ENCODE peak calls at places on chromosome 14, in five cellular contexts. L is transverse colon, D is left ventricle myocardium inferior, N is keratinocyte, R is stomach. M is an unnamed sample.

GRCh38 chr14:74616507-74616906 is 4.5 kb upstream of the LTBP2 start:
- DNase-seq in L (no peak), N (peak; percentile 60), R (no peak), D (no peak), M (no peak)

GRCh38 chr14:59046746-59047145 is 141.7 kb upstream of the DAAM1 start:
- DNase-seq in N (no peak), R (no peak), L (no peak), D (no peak), M (no peak)

GRCh38 chr14:89479802-89480201 is 62.8 kb upstream of the FOXN3 start:
- DNase-seq in N (peak; percentile 48), L (no peak), D (no peak), R (no peak), M (no peak)

GRCh38 chr14:101087614-101088394 is 184.3 kb upstream of the RTL1 start:
- DNase-seq in N (no peak), D (no peak), R (peak; percentile 7), L (peak; percentile 3), M (no peak)

GRCh38 chr14:68525516-68525915 is 267.4 kb downstream of the ZFP36L1 start:
- DNase-seq in L (no peak), D (no peak), N (no peak), R (no peak), M (no peak)

GRCh38 chr14:72855913-72856312 is 38.0 kb downstream of the DPF3 start:
- DNase-seq in R (no peak), D (no peak), L (peak; percentile 55), N (no peak), M (no peak)

GRCh38 chr14:77520626-77521025 is 22.0 kb upstream of the ISM2 start:
- DNase-seq in L (no peak), R (no peak), D (no peak), N (no peak), M (no peak)

GRCh38 chr14:20427231-20428009 is 8.5 kb downstream of the KLHL33 start:
- DNase-seq in N (no peak), L (no peak), D (no peak), R (no peak), M (no peak)

GRCh38 chr14:42222924-42223471 is 616.3 kb downstream of the LRFN5 start:
- DNase-seq in D (no peak), L (peak; percentile 8), R (no peak), N (no peak), M (peak; percentile 9)

GRCh38 chr14:38419579-38419978 is 163.7 kb upstream of the CLEC14A start:
- DNase-seq in D (no peak), L (no peak), N (no peak), R (no peak), M (no peak)

GRCh38 chr14:32329146-32329545 is at the start of gene AKAP6:
- DNase-seq in N (no peak), R (no peak), D (no peak), L (no peak), M (no peak)

GRCh38 chr14:77859934-77860570 is 60.1 kb downstream of the ADCK1 start:
- DNase-seq in R (peak; percentile 40), L (no peak), D (no peak), N (no peak), M (no peak)

GRCh38 chr14:29311983-29312382 is 545.4 kb downstream of the FOXG1 start:
- DNase-seq in D (no peak), R (no peak), N (no peak), L (no peak), M (no peak)

GRCh38 chr14:99394602-99395001 is 86.1 kb downstream of the SETD3 start:
- DNase-seq in D (no peak), N (no peak), R (no peak), L (no peak), M (no peak)

GRCh38 chr14:63642229-63642611 is 549 bp upstream of the WDR89 start:
- DNase-seq in R (peak; percentile 80), L (peak; percentile 84), N (peak; percentile 78), D (peak; percentile 62), M (peak; percentile 92)

GRCh38 chr14:50830044-50830931 is 674 bp downstream of the NIN start:
- DNase-seq in R (peak; percentile 51), L (peak; percentile 52), D (peak; percentile 54), N (no peak), M (peak; percentile 60)

GRCh38 chr14:68723808-68724268 is 69.0 kb downstream of the ZFP36L1 start:
- DNase-seq in R (no peak), N (no peak), D (no peak), L (no peak), M (no peak)

GRCh38 chr14:93980464-93981201 is 4.3 kb upstream of the ASB2 start:
- DNase-seq in D (peak; percentile 85), L (peak; percentile 60), N (no peak), R (no peak), M (peak; percentile 81)

GRCh38 chr14:105067140-105067968 is 2.1 kb upstream of the GPR132 start:
- DNase-seq in L (no peak), D (no peak), N (no peak), R (no peak), M (no peak)

GRCh38 chr14:40656301-40656700 is 950.4 kb upstream of the LRFN5 start:
- DNase-seq in L (no peak), N (no peak), R (no peak), D (no peak), M (no peak)

GRCh38 chr14:101080922-101081593 is 177.5 kb upstream of the RTL1 start:
- DNase-seq in N (no peak), L (no peak), D (no peak), R (no peak), M (no peak)

GRCh38 chr14:103127356-103127755 is 4.1 kb downstream of the TNFAIP2 start:
- DNase-seq in D (peak; percentile 13), R (no peak), N (no peak), L (no peak), M (no peak)

GRCh38 chr14:50533806-50534205 is 1.4 kb upstream of the MAP4K5 start:
- DNase-seq in N (no peak), R (no peak), L (no peak), D (no peak), M (no peak)

GRCh38 chr14:100384819-100385813 is 62.0 kb downstream of the SLC25A47 start:
- DNase-seq in R (no peak), L (no peak), D (no peak), N (no peak), M (no peak)

GRCh38 chr14:93114068-93114710 is 1.5 kb downstream of the ITPK1 start:
- DNase-seq in L (no peak), D (no peak), R (no peak), N (no peak), M (no peak)

GRCh38 chr14:68364823-68365222 is 428.0 kb downstream of the ZFP36L1 start:
- DNase-seq in R (no peak), D (no peak), N (no peak), L (no peak), M (no peak)

GRCh38 chr14:76346391-76347160 is 29.4 kb upstream of the ESRRB start:
- DNase-seq in R (no peak), N (no peak), D (no peak), L (no peak), M (no peak)

GRCh38 chr14:58566979-58567378 is 70.8 kb upstream of the DACT1 start:
- DNase-seq in R (no peak), N (no peak), L (no peak), D (no peak), M (no peak)

DNA sequence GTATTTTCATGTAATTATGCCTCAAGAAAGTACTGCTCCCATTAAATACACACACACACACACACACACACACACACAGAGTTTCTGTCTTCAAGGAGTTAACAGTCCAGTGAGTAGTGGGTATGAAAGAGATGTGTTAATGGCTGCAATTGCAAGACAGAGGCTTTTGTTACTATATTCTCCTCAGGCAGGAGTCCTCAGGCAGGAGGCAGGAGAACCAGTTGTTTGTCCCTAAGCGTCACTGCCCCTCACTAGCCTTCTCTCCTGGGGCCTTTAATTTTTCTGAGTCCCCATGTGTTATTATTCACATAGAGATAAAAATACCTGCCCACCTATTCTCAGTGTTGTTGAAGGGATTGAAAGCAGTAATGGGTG is 31.2 kb downstream of the DAD1 start:
- DNase-seq in R (no peak), N (no peak), D (no peak), L (no peak), M (no peak)
- H3K4me1 ChIP-seq in R (peaks cover 73% of the 10 kb centered on the region), N (peaks cover 22% of the 10 kb centered on the region), D (peaks cover 44% of the 10 kb centered on the region), L (peaks cover 53% of the 10 kb centered on the region), M (peaks cover 53% of the 10 kb centered on the region)

DNA sequence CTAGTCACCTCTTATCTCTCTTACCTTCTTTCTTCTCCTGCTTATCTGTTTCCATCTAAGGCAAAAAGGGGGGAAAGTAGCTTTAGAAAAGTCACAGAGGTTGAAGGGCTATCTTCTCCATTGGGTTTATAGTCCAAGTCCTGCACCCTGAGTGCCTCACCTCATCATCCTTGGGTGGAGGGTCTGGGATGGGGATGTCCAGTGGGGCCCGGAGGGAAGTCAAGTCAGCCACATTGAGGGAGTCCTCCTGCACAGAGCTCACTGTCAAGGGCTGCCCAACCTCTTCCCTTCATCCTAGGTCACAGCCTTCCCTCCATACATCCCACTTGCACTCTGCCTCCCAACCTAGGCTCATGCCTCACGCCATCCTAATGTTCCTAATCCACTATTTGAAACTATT is 1.2 kb downstream of the PSME2 start:
- DNase-seq in L (no peak), N (no peak), D (no peak), R (no peak), M (no peak)
- H3K27ac ChIP-seq in L (peak overlapping the region; percentile 95), N (peak overlapping the region; percentile 85), D (peak overlapping the region; percentile 98), R (peak overlapping the region; percentile 97), M (peak overlapping the region; percentile 92)

DNA sequence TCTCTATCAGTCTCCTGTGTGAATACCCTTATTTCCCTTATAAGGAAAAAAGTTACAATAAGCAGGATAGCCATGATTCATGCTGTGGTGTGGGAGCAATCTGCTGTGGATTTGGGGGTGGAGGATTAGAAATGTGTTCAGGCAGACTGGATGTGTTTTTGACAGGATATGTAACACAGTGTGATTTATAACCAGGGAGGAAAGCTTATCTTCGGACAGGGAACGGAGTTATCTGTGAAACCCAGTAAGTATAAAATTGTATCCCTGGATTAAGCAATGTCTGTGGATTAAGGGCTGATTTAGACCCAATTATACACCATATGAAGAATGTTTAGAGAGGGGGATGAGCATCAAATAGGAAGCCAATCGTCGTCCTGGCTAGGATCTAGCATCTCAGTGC is 68.8 kb downstream of the DAD1 start:
- DNase-seq in D (no peak), N (no peak), L (no peak), R (no peak), M (no peak)
- H3K4me1 ChIP-seq in D (peaks cover 30% of the 10 kb centered on the region), N (peaks cover 45% of the 10 kb centered on the region), L (peaks cover 17% of the 10 kb centered on the region), R (peaks cover 73% of the 10 kb centered on the region), M (peaks cover 53% of the 10 kb centered on the region)

DNA sequence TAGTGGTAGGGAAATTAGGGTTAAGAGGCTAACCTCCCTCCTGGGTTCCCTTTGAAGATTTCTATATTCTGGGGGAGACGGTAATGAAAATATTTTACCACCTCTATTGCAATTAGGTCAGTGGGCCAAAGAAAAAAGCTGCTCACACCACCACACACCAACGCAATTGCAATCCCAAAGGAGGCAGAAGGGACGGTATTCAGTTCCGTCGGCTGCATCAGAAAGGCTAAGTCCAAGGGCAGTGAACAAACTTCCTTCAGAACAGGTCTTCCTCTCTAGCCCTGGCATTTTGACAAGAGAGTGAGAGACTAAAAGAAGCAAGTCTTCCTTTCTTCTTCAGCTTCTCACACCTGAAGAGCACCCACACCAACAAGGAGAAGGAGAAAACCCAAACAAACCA is 51.2 kb downstream of the OTX2 start:
- DNase-seq in R (no peak), D (no peak), N (no peak), L (no peak), M (no peak)
- H3K27ac ChIP-seq in R (no peak overlapping the region), D (no peak overlapping the region), N (no peak overlapping the region), L (no peak overlapping the region), M (no peak overlapping the region)

M was measured in heart right ventricle.